ENCODE peak calls at places on chromosomes 12 and 14, in seven cellular contexts. One of them, this sample, is unnamed.

GRCh38 chr14:99725774-99726537 is 41.9 kb downstream of the CYP46A1 start:
- DNase-seq in A549: no peak
- DNase-seq in effector memory CD4-positive, alpha-beta T cell: no peak
- DNase-seq in left cardiac atrium: no peak
- DNase-seq in Daoy: peak
- DNase-seq in cerebellar nuclear complex: no peak
- DNase-seq in NCI-H2081: no peak
- DNase-seq in this sample: no peak

GRCh38 chr12:112837629-112838191 is 46.2 kb downstream of the RPH3A start:
- DNase-seq in A549: peak
- DNase-seq in Daoy: peak
- DNase-seq in effector memory CD4-positive, alpha-beta T cell: no peak
- DNase-seq in left cardiac atrium: no peak
- DNase-seq in NCI-H2081: no peak
- DNase-seq in cerebellar nuclear complex: no peak
- DNase-seq in this sample: peak

GRCh38 chr14:29821665-29822429 is 105.8 kb downstream of the PRKD1 start:
- DNase-seq in left cardiac atrium: no peak
- DNase-seq in NCI-H2081: peak
- DNase-seq in effector memory CD4-positive, alpha-beta T cell: no peak
- DNase-seq in cerebellar nuclear complex: no peak
- DNase-seq in A549: no peak
- DNase-seq in Daoy: no peak
- DNase-seq in this sample: no peak

GRCh38 chr12:104569348-104570173 is 112.8 kb downstream of the CHST11 start:
- DNase-seq in Daoy: no peak
- DNase-seq in NCI-H2081: no peak
- DNase-seq in cerebellar nuclear complex: no peak
- DNase-seq in A549: no peak
- DNase-seq in effector memory CD4-positive, alpha-beta T cell: peak
- DNase-seq in left cardiac atrium: no peak
- DNase-seq in this sample: no peak

GRCh38 chr12:53191885-53192530 is 11.3 kb upstream of the CSAD start:
- DNase-seq in cerebellar nuclear complex: no peak
- DNase-seq in A549: no peak
- DNase-seq in NCI-H2081: no peak
- DNase-seq in left cardiac atrium: no peak
- DNase-seq in effector memory CD4-positive, alpha-beta T cell: no peak
- DNase-seq in Daoy: no peak
- DNase-seq in this sample: no peak

GRCh38 chr12:1936406-1937320 is 18.2 kb upstream of the CACNA2D4 start:
- DNase-seq in NCI-H2081: peak
- DNase-seq in A549: peak
- DNase-seq in effector memory CD4-positive, alpha-beta T cell: no peak
- DNase-seq in left cardiac atrium: peak
- DNase-seq in cerebellar nuclear complex: peak
- DNase-seq in Daoy: peak
- DNase-seq in this sample: peak

GRCh38 chr12:105433804-105434203 is 103.3 kb downstream of the C12orf75 start:
- DNase-seq in left cardiac atrium: no peak
- DNase-seq in cerebellar nuclear complex: no peak
- DNase-seq in A549: no peak
- DNase-seq in NCI-H2081: no peak
- DNase-seq in effector memory CD4-positive, alpha-beta T cell: no peak
- DNase-seq in Daoy: peak
- DNase-seq in this sample: peak

GRCh38 chr12:124919646-124920352 is 5.3 kb upstream of the UBC start:
- DNase-seq in effector memory CD4-positive, alpha-beta T cell: no peak
- DNase-seq in A549: no peak
- DNase-seq in Daoy: peak
- DNase-seq in left cardiac atrium: peak
- DNase-seq in NCI-H2081: no peak
- DNase-seq in cerebellar nuclear complex: no peak
- DNase-seq in this sample: peak

GRCh38 chr12:15688202-15688736 is 100.9 kb downstream of the EPS8 start:
- DNase-seq in cerebellar nuclear complex: no peak
- DNase-seq in NCI-H2081: no peak
- DNase-seq in left cardiac atrium: peak
- DNase-seq in effector memory CD4-positive, alpha-beta T cell: no peak
- DNase-seq in A549: no peak
- DNase-seq in Daoy: no peak
- DNase-seq in this sample: no peak

GRCh38 chr12:51183816-51184215 is 10.9 kb upstream of the TFCP2 start:
- DNase-seq in effector memory CD4-positive, alpha-beta T cell: no peak
- DNase-seq in left cardiac atrium: peak
- DNase-seq in Daoy: peak
- DNase-seq in NCI-H2081: peak
- DNase-seq in cerebellar nuclear complex: no peak
- DNase-seq in A549: no peak
- DNase-seq in this sample: peak

GRCh38 chr12:6630696-6631095 is 5.1 kb downstream of the LPAR5 start:
- DNase-seq in A549: no peak
- DNase-seq in Daoy: no peak
- DNase-seq in effector memory CD4-positive, alpha-beta T cell: no peak
- DNase-seq in left cardiac atrium: no peak
- DNase-seq in cerebellar nuclear complex: peak
- DNase-seq in NCI-H2081: no peak
- DNase-seq in this sample: no peak

GRCh38 chr12:109589240-109589590 is 15.6 kb downstream of the MVK start:
- DNase-seq in Daoy: no peak
- DNase-seq in A549: no peak
- DNase-seq in effector memory CD4-positive, alpha-beta T cell: no peak
- DNase-seq in cerebellar nuclear complex: no peak
- DNase-seq in left cardiac atrium: no peak
- DNase-seq in NCI-H2081: no peak
- DNase-seq in this sample: no peak

GRCh38 chr12:119780786-119781434 is 96.2 kb downstream of the CIT start:
- DNase-seq in NCI-H2081: peak
- DNase-seq in cerebellar nuclear complex: peak
- DNase-seq in Daoy: peak
- DNase-seq in left cardiac atrium: peak
- DNase-seq in effector memory CD4-positive, alpha-beta T cell: no peak
- DNase-seq in A549: peak
- DNase-seq in this sample: peak

GRCh38 chr12:73486256-73486655 is 1051.4 kb upstream of the ATXN7L3B start:
- DNase-seq in A549: no peak
- DNase-seq in Daoy: no peak
- DNase-seq in left cardiac atrium: no peak
- DNase-seq in NCI-H2081: no peak
- DNase-seq in cerebellar nuclear complex: no peak
- DNase-seq in effector memory CD4-positive, alpha-beta T cell: no peak
- DNase-seq in this sample: no peak

GRCh38 chr12:107326237-107326636 is 232.9 kb upstream of the CRY1 start:
- DNase-seq in left cardiac atrium: no peak
- DNase-seq in effector memory CD4-positive, alpha-beta T cell: no peak
- DNase-seq in NCI-H2081: no peak
- DNase-seq in A549: no peak
- DNase-seq in Daoy: no peak
- DNase-seq in cerebellar nuclear complex: no peak
- DNase-seq in this sample: no peak